ENCODE peak calls at places on chromosomes 4 and X, in five cellular contexts. One of them, this sample, is unnamed.

GRCh38 chr4:139177888-139178609 is 1.0 kb upstream of the ELF2 start:
- DNase-seq in AG09319: peak; percentile 85
- DNase-seq in tibial artery: peak; percentile 98
- DNase-seq in Caco-2: peak; percentile 97
- DNase-seq in ascending aorta: peak; percentile 98
- DNase-seq in this sample: peak; percentile 97

GRCh38 chr4:163540977-163541376 is 46.5 kb downstream of the TMA16 start:
- DNase-seq in AG09319: peak; percentile 20
- DNase-seq in tibial artery: no peak
- DNase-seq in Caco-2: no peak
- DNase-seq in ascending aorta: no peak
- DNase-seq in this sample: no peak

GRCh38 chr4:188620608-188621007 is 481.4 kb downstream of the TRIML1 start:
- DNase-seq in AG09319: no peak
- DNase-seq in tibial artery: no peak
- DNase-seq in Caco-2: no peak
- DNase-seq in ascending aorta: no peak
- DNase-seq in this sample: no peak

GRCh38 chrX:119477812-119478232 is 9.6 kb downstream of the SLC25A5 start:
- DNase-seq in AG09319: no peak
- DNase-seq in tibial artery: peak; percentile 63
- DNase-seq in Caco-2: peak; percentile 86
- DNase-seq in ascending aorta: peak; percentile 63
- DNase-seq in this sample: no peak

GRCh38 chrX:5458300-5458699 is 770.4 kb downstream of the NLGN4X start:
- DNase-seq in AG09319: no peak
- DNase-seq in tibial artery: no peak
- DNase-seq in Caco-2: peak; percentile 8
- DNase-seq in ascending aorta: no peak
- DNase-seq in this sample: no peak

GRCh38 chr4:108512615-108513505 is 107.5 kb upstream of the RPL34 start:
- DNase-seq in AG09319: peak; percentile 16
- DNase-seq in tibial artery: no peak
- DNase-seq in Caco-2: peak; percentile 65
- DNase-seq in ascending aorta: no peak
- DNase-seq in this sample: no peak

GRCh38 chr4:159368320-159368719 is 265.4 kb downstream of the RAPGEF2 start:
- DNase-seq in AG09319: no peak
- DNase-seq in tibial artery: no peak
- DNase-seq in Caco-2: no peak
- DNase-seq in ascending aorta: no peak
- DNase-seq in this sample: no peak

GRCh38 chrX:104668550-104668949 is 102.6 kb downstream of the IL1RAPL2 start:
- DNase-seq in AG09319: no peak
- DNase-seq in tibial artery: no peak
- DNase-seq in Caco-2: no peak
- DNase-seq in ascending aorta: no peak
- DNase-seq in this sample: no peak

GRCh38 chrX:74449322-74449936 is 28.1 kb downstream of the SLC16A2 start:
- DNase-seq in AG09319: no peak
- DNase-seq in tibial artery: no peak
- DNase-seq in Caco-2: no peak
- DNase-seq in ascending aorta: no peak
- DNase-seq in this sample: no peak

GRCh38 chrX:20527458-20528099 is 260.9 kb upstream of the RPS6KA3 start:
- DNase-seq in AG09319: no peak
- DNase-seq in tibial artery: no peak
- DNase-seq in Caco-2: no peak
- DNase-seq in ascending aorta: no peak
- DNase-seq in this sample: no peak

GRCh38 chrX:107029752-107030151 is 29.7 kb upstream of the MORC4 start:
- DNase-seq in AG09319: no peak
- DNase-seq in tibial artery: no peak
- DNase-seq in Caco-2: no peak
- DNase-seq in ascending aorta: no peak
- DNase-seq in this sample: no peak

GRCh38 chrX:21798677-21799219 is 40.7 kb upstream of the MBTPS2 start:
- DNase-seq in AG09319: no peak
- DNase-seq in tibial artery: no peak
- DNase-seq in Caco-2: no peak
- DNase-seq in ascending aorta: no peak
- DNase-seq in this sample: no peak

GRCh38 chr4:4394644-4395043 is 7.7 kb downstream of the NSG1 start:
- DNase-seq in AG09319: no peak
- DNase-seq in tibial artery: no peak
- DNase-seq in Caco-2: no peak
- DNase-seq in ascending aorta: no peak
- DNase-seq in this sample: peak; percentile 63

GRCh38 chr4:75555294-75556164 is at the start of gene ODAPH:
- DNase-seq in AG09319: no peak
- DNase-seq in tibial artery: no peak
- DNase-seq in Caco-2: peak; percentile 22
- DNase-seq in ascending aorta: no peak
- DNase-seq in this sample: no peak

GRCh38 chr4:159508917-159509500 is 406.1 kb downstream of the RAPGEF2 start:
- DNase-seq in AG09319: no peak
- DNase-seq in tibial artery: no peak
- DNase-seq in Caco-2: no peak
- DNase-seq in ascending aorta: no peak
- DNase-seq in this sample: no peak

GRCh38 chr4:117560329-117560728 is 474.0 kb upstream of the NDST3 start:
- DNase-seq in AG09319: no peak
- DNase-seq in tibial artery: no peak
- DNase-seq in Caco-2: no peak
- DNase-seq in ascending aorta: no peak
- DNase-seq in this sample: no peak

GRCh38 chr4:139704915-139705485 is 39.4 kb downstream of the MGST2 start:
- DNase-seq in AG09319: no peak
- DNase-seq in tibial artery: no peak
- DNase-seq in Caco-2: peak; percentile 23
- DNase-seq in ascending aorta: no peak
- DNase-seq in this sample: no peak

GRCh38 chr4:150078996-150079581 is 844 bp downstream of the DCLK2 start:
- DNase-seq in AG09319: no peak
- DNase-seq in tibial artery: peak; percentile 75
- DNase-seq in Caco-2: peak; percentile 42
- DNase-seq in ascending aorta: peak; percentile 67
- DNase-seq in this sample: peak; percentile 92

GRCh38 chr4:87527446-87528240 is 1.5 kb downstream of the SPARCL1 start:
- DNase-seq in AG09319: no peak
- DNase-seq in tibial artery: no peak
- DNase-seq in Caco-2: no peak
- DNase-seq in ascending aorta: no peak
- DNase-seq in this sample: no peak

GRCh38 chr4:1683903-1684755 is at the start of gene FAM53A:
- DNase-seq in AG09319: peak; percentile 60
- DNase-seq in tibial artery: peak; percentile 94
- DNase-seq in Caco-2: peak; percentile 97
- DNase-seq in ascending aorta: peak; percentile 96
- DNase-seq in this sample: peak; percentile 94

GRCh38 chr4:74555231-74555630 is 110.3 kb downstream of the AREG start:
- DNase-seq in AG09319: no peak
- DNase-seq in tibial artery: no peak
- DNase-seq in Caco-2: no peak
- DNase-seq in ascending aorta: no peak
- DNase-seq in this sample: no peak

GRCh38 chrX:148552775-148553174 is 52.4 kb downstream of the AFF2 start:
- DNase-seq in AG09319: no peak
- DNase-seq in tibial artery: no peak
- DNase-seq in Caco-2: no peak
- DNase-seq in ascending aorta: no peak
- DNase-seq in this sample: no peak

GRCh38 chrX:17559728-17560379 is 177.4 kb upstream of the SCML1 start:
- DNase-seq in AG09319: peak; percentile 70
- DNase-seq in tibial artery: peak; percentile 66
- DNase-seq in Caco-2: no peak
- DNase-seq in ascending aorta: no peak
- DNase-seq in this sample: no peak

GRCh38 chr4:10121568-10122097 is 5.0 kb upstream of the WDR1 start:
- DNase-seq in AG09319: no peak
- DNase-seq in tibial artery: no peak
- DNase-seq in Caco-2: no peak
- DNase-seq in ascending aorta: no peak
- DNase-seq in this sample: no peak

GRCh38 chr4:155603360-155603891 is 63.2 kb upstream of the GUCY1A1 start:
- DNase-seq in AG09319: no peak
- DNase-seq in tibial artery: no peak
- DNase-seq in Caco-2: no peak
- DNase-seq in ascending aorta: no peak
- DNase-seq in this sample: no peak

GRCh38 chr4:77618383-77619241 is 13.0 kb downstream of the CXCL13 start:
- DNase-seq in AG09319: peak; percentile 23
- DNase-seq in tibial artery: peak; percentile 71
- DNase-seq in Caco-2: peak; percentile 73
- DNase-seq in ascending aorta: peak; percentile 79
- DNase-seq in this sample: no peak

GRCh38 chr4:57131849-57132745 is 21.9 kb upstream of the IGFBP7 start:
- DNase-seq in AG09319: no peak
- DNase-seq in tibial artery: no peak
- DNase-seq in Caco-2: peak; percentile 62
- DNase-seq in ascending aorta: no peak
- DNase-seq in this sample: no peak

GRCh38 chrX:24347871-24348270 is 12.6 kb upstream of the SUPT20HL1 start:
- DNase-seq in AG09319: no peak
- DNase-seq in tibial artery: no peak
- DNase-seq in Caco-2: peak; percentile 4
- DNase-seq in ascending aorta: no peak
- DNase-seq in this sample: no peak

GRCh38 chr4:76687730-76688441 is 210.1 kb downstream of the SOWAHB start:
- DNase-seq in AG09319: no peak
- DNase-seq in tibial artery: no peak
- DNase-seq in Caco-2: no peak
- DNase-seq in ascending aorta: no peak
- DNase-seq in this sample: no peak

GRCh38 chr4:173332021-173332487 is 2.1 kb downstream of the HMGB2 start:
- DNase-seq in AG09319: no peak
- DNase-seq in tibial artery: no peak
- DNase-seq in Caco-2: no peak
- DNase-seq in ascending aorta: no peak
- DNase-seq in this sample: no peak

GRCh38 chr4:79623125-79623905 is 215.3 kb upstream of the GK2 start:
- DNase-seq in AG09319: no peak
- DNase-seq in tibial artery: peak; percentile 63
- DNase-seq in Caco-2: no peak
- DNase-seq in ascending aorta: no peak
- DNase-seq in this sample: no peak

GRCh38 chrX:8849945-8850344 is 48.8 kb upstream of the FAM9A start:
- DNase-seq in AG09319: no peak
- DNase-seq in tibial artery: no peak
- DNase-seq in Caco-2: no peak
- DNase-seq in ascending aorta: no peak
- DNase-seq in this sample: no peak

GRCh38 chr4:2300431-2300861 is 38.5 kb upstream of the MXD4 start:
- DNase-seq in AG09319: no peak
- DNase-seq in tibial artery: peak; percentile 57
- DNase-seq in Caco-2: no peak
- DNase-seq in ascending aorta: peak; percentile 56
- DNase-seq in this sample: no peak

GRCh38 chr4:95165926-95166524 is 382.7 kb downstream of the UNC5C start:
- DNase-seq in AG09319: peak; percentile 10
- DNase-seq in tibial artery: no peak
- DNase-seq in Caco-2: peak; percentile 61
- DNase-seq in ascending aorta: no peak
- DNase-seq in this sample: no peak

GRCh38 chrX:97740886-97741285 is 857.2 kb downstream of the RPA4 start:
- DNase-seq in AG09319: no peak
- DNase-seq in tibial artery: no peak
- DNase-seq in Caco-2: no peak
- DNase-seq in ascending aorta: no peak
- DNase-seq in this sample: no peak

GRCh38 chr4:38898245-38898644 is 30.6 kb downstream of the FAM114A1 start:
- DNase-seq in AG09319: no peak
- DNase-seq in tibial artery: no peak
- DNase-seq in Caco-2: no peak
- DNase-seq in ascending aorta: no peak
- DNase-seq in this sample: no peak

GRCh38 chrX:40411350-40412111 is 169.2 kb upstream of the ATP6AP2 start:
- DNase-seq in AG09319: no peak
- DNase-seq in tibial artery: no peak
- DNase-seq in Caco-2: no peak
- DNase-seq in ascending aorta: no peak
- DNase-seq in this sample: no peak
- TF ChIP-seq CTCF in AG09319: no peak
- TF ChIP-seq CTCF in tibial artery: no peak
- TF ChIP-seq CTCF in Caco-2: no peak
- TF ChIP-seq CTCF in ascending aorta: no peak
- TF ChIP-seq CTCF in this sample: peak; percentile 19

GRCh38 chr4:154018659-154019058 is 229.8 kb upstream of the SFRP2 start:
- DNase-seq in AG09319: no peak
- DNase-seq in tibial artery: no peak
- DNase-seq in Caco-2: peak; percentile 3
- DNase-seq in ascending aorta: no peak
- DNase-seq in this sample: no peak

GRCh38 chr4:154029171-154029570 is 240.3 kb upstream of the SFRP2 start:
- DNase-seq in AG09319: no peak
- DNase-seq in tibial artery: no peak
- DNase-seq in Caco-2: no peak
- DNase-seq in ascending aorta: no peak
- DNase-seq in this sample: no peak

GRCh38 chr4:154024097-154024496 is 235.2 kb upstream of the SFRP2 start:
- DNase-seq in AG09319: no peak
- DNase-seq in tibial artery: no peak
- DNase-seq in Caco-2: peak; percentile 10
- DNase-seq in ascending aorta: no peak
- DNase-seq in this sample: no peak
- TF ChIP-seq CTCF in AG09319: no peak
- TF ChIP-seq CTCF in tibial artery: no peak
- TF ChIP-seq CTCF in Caco-2: no peak
- TF ChIP-seq CTCF in ascending aorta: no peak
- TF ChIP-seq CTCF in this sample: peak; percentile 55

GRCh38 chrX:131741103-131741581 is 197.3 kb downstream of the OR13H1 start:
- DNase-seq in AG09319: no peak
- DNase-seq in tibial artery: no peak
- DNase-seq in Caco-2: no peak
- DNase-seq in ascending aorta: peak; percentile 91
- DNase-seq in this sample: no peak

GRCh38 chrX:131745942-131746489 is 202.1 kb downstream of the OR13H1 start:
- DNase-seq in AG09319: no peak
- DNase-seq in tibial artery: no peak
- DNase-seq in Caco-2: no peak
- DNase-seq in ascending aorta: no peak
- DNase-seq in this sample: no peak

GRCh38 chrX:131747173-131747572 is 203.3 kb downstream of the OR13H1 start:
- DNase-seq in AG09319: peak; percentile 88
- DNase-seq in tibial artery: no peak
- DNase-seq in Caco-2: no peak
- DNase-seq in ascending aorta: peak; percentile 84
- DNase-seq in this sample: no peak

GRCh38 chrX:131746491-131746968 is 202.7 kb downstream of the OR13H1 start:
- DNase-seq in AG09319: peak; percentile 71
- DNase-seq in tibial artery: no peak
- DNase-seq in Caco-2: peak; percentile 23
- DNase-seq in ascending aorta: peak; percentile 89
- DNase-seq in this sample: no peak
- TF ChIP-seq CTCF in AG09319: peak; percentile 29
- TF ChIP-seq CTCF in tibial artery: no peak
- TF ChIP-seq CTCF in Caco-2: no peak
- TF ChIP-seq CTCF in ascending aorta: peak; percentile 35
- TF ChIP-seq CTCF in this sample: no peak

GRCh38 chrX:37434362-37434761 is 85.2 kb downstream of the PRRG1 start:
- DNase-seq in AG09319: no peak
- DNase-seq in tibial artery: no peak
- DNase-seq in Caco-2: no peak
- DNase-seq in ascending aorta: no peak
- DNase-seq in this sample: no peak
- TF ChIP-seq CTCF in AG09319: no peak
- TF ChIP-seq CTCF in tibial artery: no peak
- TF ChIP-seq CTCF in Caco-2: no peak
- TF ChIP-seq CTCF in ascending aorta: no peak
- TF ChIP-seq CTCF in this sample: peak; percentile 12

This sample was measured in chondrocyte.